ENCODE peak calls at places on chromosomes 2 and 18, in five cellular contexts. F, G, E, X and Y are unnamed samples.

GRCh38 chr18:9335255-9336045 is 877 bp downstream of the TWSG1 start:
- DNase-seq in F (no peak), G (no peak), E (peak; percentile 39), X (peak; percentile 30), Y (no peak)

GRCh38 chr18:60676807-60677206 is 304.2 kb upstream of the MC4R start:
- DNase-seq in F (no peak), G (peak; percentile 5), E (no peak), X (no peak), Y (no peak)

GRCh38 chr18:64405161-64405560 is 256.3 kb upstream of the LINC00305 start:
- DNase-seq in F (no peak), G (no peak), E (peak; percentile 38), X (peak; percentile 53), Y (no peak)

GRCh38 chr2:95215018-95215612 is 7.8 kb downstream of the ZNF892 start:
- DNase-seq in F (no peak), G (peak; percentile 4), E (peak; percentile 5), X (no peak), Y (no peak)

GRCh38 chr2:192128655-192129054 is 66.1 kb downstream of the TMEFF2 start:
- DNase-seq in F (no peak), G (no peak), E (peak; percentile 33), X (no peak), Y (no peak)

GRCh38 chr2:227508001-227508400 is 36.0 kb downstream of the AGFG1 start:
- DNase-seq in F (no peak), G (no peak), E (no peak), X (no peak), Y (no peak)

GRCh38 chr18:28650860-28651259 is 473.9 kb upstream of the CDH2 start:
- DNase-seq in F (no peak), G (peak; percentile 16), E (no peak), X (peak; percentile 29), Y (no peak)

GRCh38 chr2:136246086-136246669 is 128.2 kb upstream of the CXCR4 start:
- DNase-seq in F (peak; percentile 53), G (peak; percentile 33), E (peak; percentile 48), X (peak; percentile 38), Y (no peak)

GRCh38 chr18:48983793-48984437 is 33.1 kb upstream of the SMAD7 start:
- DNase-seq in F (no peak), G (peak; percentile 51), E (no peak), X (peak; percentile 55), Y (no peak)

GRCh38 chr2:238875161-238875530 is 27.3 kb downstream of the TWIST2 start:
- DNase-seq in F (no peak), G (no peak), E (no peak), X (peak; percentile 40), Y (no peak)

GRCh38 chr2:127611076-127611925 is 34.7 kb upstream of the GPR17 start:
- DNase-seq in F (no peak), G (no peak), E (no peak), X (no peak), Y (peak; percentile 59)

GRCh38 chr2:76984359-76984758 is 537.8 kb downstream of the LRRTM4 start:
- DNase-seq in F (no peak), G (no peak), E (peak; percentile 11), X (no peak), Y (no peak)

GRCh38 chr2:172710584-172711024 is 25.0 kb upstream of the RAPGEF4 start:
- DNase-seq in F (no peak), G (peak; percentile 80), E (peak; percentile 90), X (peak; percentile 56), Y (no peak)

GRCh38 chr2:165162466-165162865 is 41.4 kb downstream of the SCN3A start:
- DNase-seq in F (no peak), G (no peak), E (no peak), X (no peak), Y (no peak)

GRCh38 chr2:219404291-219404910 is 13.8 kb upstream of the DES start:
- DNase-seq in F (no peak), G (no peak), E (no peak), X (no peak), Y (no peak)

GRCh38 chr18:74861154-74861553 is 263.5 kb downstream of the ZNF407 start:
- DNase-seq in F (no peak), G (no peak), E (peak; percentile 18), X (peak; percentile 36), Y (no peak)

GRCh38 chr2:120007851-120008250 is 5.0 kb upstream of the EPB41L5 start:
- DNase-seq in F (no peak), G (no peak), E (no peak), X (no peak), Y (no peak)

GRCh38 chr2:120005834-120006521 is 6.9 kb upstream of the EPB41L5 start:
- DNase-seq in F (no peak), G (peak; percentile 8), E (no peak), X (no peak), Y (no peak)

GRCh38 chr2:120001461-120001860 is 11.4 kb upstream of the EPB41L5 start:
- DNase-seq in F (no peak), G (no peak), E (no peak), X (no peak), Y (no peak)

DNA sequence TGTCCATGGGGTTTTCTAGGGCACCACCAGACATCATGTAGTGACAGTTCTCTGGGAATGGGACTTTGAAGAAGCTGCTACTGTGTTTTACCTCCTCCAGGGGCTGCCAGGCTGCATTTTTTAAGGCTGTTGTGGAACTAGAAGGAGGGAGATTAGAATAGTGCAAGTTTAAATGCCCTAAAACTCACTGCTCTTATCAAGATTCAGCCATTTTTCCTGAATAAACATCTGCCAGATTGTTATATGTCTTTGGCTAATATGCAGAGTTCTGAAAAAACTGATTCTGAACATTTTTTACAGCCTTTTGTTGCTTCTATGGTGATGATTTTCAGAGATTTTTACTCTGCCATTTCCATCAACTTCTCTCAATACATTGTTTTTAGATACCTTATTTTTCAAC is 8.6 kb upstream of the EPB41L5 start:
- DNase-seq in F (no peak), G (no peak), E (no peak), X (no peak), Y (no peak)
- TF ChIP-seq CTCF in F (no peak), G (no peak), E (no peak), X (no peak), Y (no peak)

DNA sequence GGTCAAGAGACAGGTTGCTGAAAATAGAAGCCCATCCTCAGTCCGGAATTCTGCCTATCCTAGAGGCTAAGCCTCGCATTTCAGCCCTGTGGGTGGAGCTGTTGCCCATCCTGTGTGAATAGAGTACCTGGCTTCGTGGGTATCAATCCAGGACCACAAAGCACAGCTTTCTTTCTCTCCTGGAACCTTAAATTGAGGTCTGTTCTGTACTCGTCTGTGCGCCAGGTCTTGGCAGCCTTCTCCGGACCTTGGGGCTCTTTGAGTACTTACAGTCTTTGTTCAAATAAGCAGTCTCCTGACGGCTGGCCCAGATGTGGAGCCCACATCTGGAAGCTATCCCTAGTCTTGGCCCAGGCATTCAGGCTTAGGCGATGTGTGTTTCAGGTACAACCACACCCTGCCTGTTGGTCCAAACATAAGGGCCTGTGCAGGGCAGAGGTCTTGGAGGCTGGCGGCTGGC is 294.3 kb downstream of the BCL2 start:
- DNase-seq in F (no peak), G (peak; percentile 56), E (no peak), X (peak; percentile 4), Y (no peak)
- TF ChIP-seq CTCF in F (peak; percentile 56), G (peak; percentile 41), E (no peak), X (peak; percentile 15), Y (peak; percentile 23)

GRCh38 chr2:223692227-223692947 is 90.2 kb upstream of the SCG2 start:
- DNase-seq in F (peak; percentile 59), G (peak; percentile 84), E (peak; percentile 74), X (peak; percentile 78), Y (no peak)
- TF ChIP-seq CTCF in F (peak; percentile 71), G (peak; percentile 50), E (peak; percentile 71), X (peak; percentile 88), Y (peak; percentile 73)

GRCh38 chr2:59752512-59752911 is 800.9 kb downstream of the BCL11A start:
- DNase-seq in F (no peak), G (no peak), E (no peak), X (no peak), Y (no peak)

GRCh38 chr2:59756145-59756544 is 797.3 kb downstream of the BCL11A start:
- DNase-seq in F (no peak), G (no peak), E (no peak), X (no peak), Y (no peak)

GRCh38 chr2:59754336-59754735 is 799.1 kb downstream of the BCL11A start:
- DNase-seq in F (no peak), G (no peak), E (no peak), X (no peak), Y (no peak)
- TF ChIP-seq CTCF in F (peak; percentile 6), G (no peak), E (no peak), X (no peak), Y (no peak)

DNA sequence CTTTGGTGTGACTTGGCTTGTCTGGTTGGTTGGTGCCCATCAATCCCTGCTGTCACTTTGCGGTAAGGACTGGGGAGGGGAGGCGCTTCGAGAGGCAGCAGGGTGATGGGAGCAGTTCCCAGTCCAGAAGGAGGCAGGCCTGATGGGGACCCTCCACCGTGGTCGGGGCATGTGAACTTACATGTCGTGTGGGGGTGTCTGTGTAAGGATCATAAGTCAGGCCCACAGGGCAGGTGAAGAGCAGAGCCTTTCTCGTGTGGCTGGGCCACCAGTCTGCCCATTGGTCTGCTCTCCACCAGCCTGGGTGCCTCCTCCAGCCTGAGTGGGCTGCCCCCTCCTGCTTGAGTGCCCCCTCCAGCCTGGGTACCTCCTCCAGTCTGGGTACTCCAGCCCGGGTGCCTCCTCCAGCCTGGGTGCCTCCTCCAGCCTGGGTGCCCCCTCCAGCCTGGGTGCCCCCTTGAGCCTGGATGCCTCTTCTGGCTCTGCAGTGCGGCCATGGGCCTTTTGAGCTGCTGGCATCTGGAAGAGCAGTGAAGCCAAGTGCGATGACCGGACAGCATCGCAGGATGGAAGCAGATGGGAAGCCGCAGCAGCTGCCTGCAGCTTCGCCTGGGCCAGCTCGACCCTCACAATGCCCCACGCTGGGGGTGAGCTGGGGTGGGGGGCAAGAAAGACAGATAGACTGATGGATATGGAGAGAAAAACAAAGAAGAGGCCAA is 25.0 kb downstream of the ATOH8 start:
- DNase-seq in F (no peak), G (no peak), E (no peak), X (no peak), Y (no peak)
- TF ChIP-seq CTCF in F (no peak), G (no peak), E (no peak), X (no peak), Y (no peak)

GRCh38 chr2:64524604-64525322 is 635 bp downstream of the AFTPH start:
- DNase-seq in F (no peak), G (peak; percentile 18), E (peak; percentile 5), X (peak; percentile 11), Y (no peak)
- TF ChIP-seq CTCF in F (no peak), G (no peak), E (no peak), X (no peak), Y (no peak)

GRCh38 chr18:33440384-33441043 is at the start of gene CCDC178:
- DNase-seq in F (no peak), G (no peak), E (peak; percentile 36), X (peak; percentile 30), Y (peak; percentile 85)

GRCh38 chr18:33444699-33445098 is 4.2 kb upstream of the CCDC178 start:
- DNase-seq in F (no peak), G (no peak), E (no peak), X (no peak), Y (no peak)

GRCh38 chr18:33440011-33440383 is 524 bp downstream of the CCDC178 start:
- DNase-seq in F (no peak), G (no peak), E (peak; percentile 88), X (peak; percentile 70), Y (peak; percentile 87)
- TF ChIP-seq CTCF in F (no peak), G (no peak), E (peak; percentile 26), X (peak; percentile 57), Y (peak; percentile 66)